ENCODE peak calls at places on chromosomes 12 and 14, in six cellular contexts. O is colonic mucosa; S is RPMI8226; K is NCI-H748 treated with DMSO at 0.1 percent for 48 hours; P is glutamatergic neuron; F is CD8-positive, alpha-beta memory T cell. D is an unnamed sample.

GRCh38 chr14:56896231-56896630 is 86.0 kb upstream of the OTX2 start:
- DNase-seq in O (no peak), S (no peak), K (no peak), P (no peak), F (no peak), D (no peak)

GRCh38 chr12:11580125-11580751 is 69.2 kb upstream of the ETV6 start:
- DNase-seq in O (peak; percentile 24), S (peak; percentile 41), K (no peak), P (no peak), F (no peak), D (no peak)

GRCh38 chr12:53560386-53560785 is 53.1 kb upstream of the NPFF start:
- DNase-seq in O (no peak), S (no peak), K (no peak), P (no peak), F (no peak), D (no peak)

GRCh38 chr12:53684654-53685220 is 8.9 kb upstream of the ATP5MC2 start:
- DNase-seq in O (no peak), S (no peak), K (no peak), P (no peak), F (no peak), D (no peak)

GRCh38 chr14:19906665-19907064 is 13.7 kb upstream of the OR4K5 start:
- DNase-seq in O (no peak), S (no peak), K (no peak), P (no peak), F (no peak), D (no peak)

GRCh38 chr14:21924479-21924878 is 250.9 kb upstream of the OR4E1 start:
- DNase-seq in O (no peak), S (peak; percentile 3), K (no peak), P (no peak), F (peak; percentile 76), D (no peak)

GRCh38 chr14:71143391-71144290 is 236.4 kb downstream of the PCNX1 start:
- DNase-seq in O (no peak), S (no peak), K (no peak), P (no peak), F (peak; percentile 57), D (no peak)

GRCh38 chr12:57236224-57236924 is 6.9 kb downstream of the SHMT2 start:
- DNase-seq in O (no peak), S (no peak), K (no peak), P (peak; percentile 51), F (no peak), D (no peak)

GRCh38 chr12:126663304-126664094 is 1598.3 kb downstream of the AACS start:
- DNase-seq in O (no peak), S (peak; percentile 29), K (peak; percentile 82), P (peak; percentile 23), F (no peak), D (peak; percentile 41)

GRCh38 chr12:7693793-7694192 is 1.8 kb downstream of the GDF3 start:
- DNase-seq in O (no peak), S (no peak), K (no peak), P (no peak), F (no peak), D (no peak)

GRCh38 chr12:60230103-60230502 is 634.3 kb downstream of the SLC16A7 start:
- DNase-seq in O (no peak), S (no peak), K (no peak), P (no peak), F (no peak), D (no peak)

GRCh38 chr14:75303415-75303814 is 24.8 kb downstream of the FOS start:
- DNase-seq in O (peak; percentile 65), S (peak; percentile 66), K (peak; percentile 48), P (peak; percentile 62), F (peak; percentile 58), D (peak; percentile 65)

GRCh38 chr14:97580923-97581495 is 783.8 kb downstream of the VRK1 start:
- DNase-seq in O (no peak), S (no peak), K (no peak), P (peak; percentile 57), F (no peak), D (peak; percentile 17)

GRCh38 chr14:61569783-61570182 is 125.5 kb upstream of the HIF1A start:
- DNase-seq in O (no peak), S (no peak), K (no peak), P (no peak), F (peak; percentile 70), D (no peak)

GRCh38 chr12:89421093-89421835 is 69.0 kb upstream of the DUSP6 start:
- DNase-seq in O (no peak), S (no peak), K (no peak), P (no peak), F (no peak), D (no peak)

GRCh38 chr14:47857646-47858045 is 182.2 kb upstream of the MDGA2 start:
- DNase-seq in O (no peak), S (no peak), K (no peak), P (no peak), F (no peak), D (no peak)

GRCh38 chr12:8078400-8078799 is 3.7 kb upstream of the NECAP1 start:
- DNase-seq in O (no peak), S (peak; percentile 57), K (no peak), P (peak; percentile 22), F (peak; percentile 77), D (peak; percentile 13)

GRCh38 chr12:3098436-3098835 is 21.3 kb downstream of the TSPAN9 start:
- DNase-seq in O (no peak), S (no peak), K (no peak), P (no peak), F (no peak), D (no peak)

GRCh38 chr14:68653108-68653507 is 139.8 kb downstream of the ZFP36L1 start:
- DNase-seq in O (peak; percentile 11), S (no peak), K (no peak), P (no peak), F (no peak), D (no peak)

GRCh38 chr14:59484611-59485174 is 376 bp downstream of the JKAMP start:
- DNase-seq in O (no peak), S (no peak), K (no peak), P (no peak), F (no peak), D (no peak)

GRCh38 chr14:62162998-62163589 is 400.9 kb downstream of the SNAPC1 start:
- DNase-seq in O (no peak), S (peak; percentile 18), K (peak; percentile 73), P (no peak), F (peak; percentile 8), D (peak; percentile 64)

GRCh38 chr14:28766505-28767238 is at the start of gene FOXG1:
- DNase-seq in O (no peak), S (no peak), K (peak; percentile 97), P (peak; percentile 62), F (no peak), D (peak; percentile 99)

GRCh38 chr14:75254901-75255300 is 23.7 kb upstream of the FOS start:
- DNase-seq in O (peak; percentile 71), S (no peak), K (no peak), P (no peak), F (no peak), D (no peak)

GRCh38 chr12:30994274-30994673 is 67.7 kb downstream of the TSPAN11 start:
- DNase-seq in O (no peak), S (no peak), K (no peak), P (peak; percentile 8), F (no peak), D (no peak)

GRCh38 chr14:91349481-91350074 is 68.0 kb downstream of the CCDC88C start:
- DNase-seq in O (no peak), S (peak; percentile 62), K (no peak), P (no peak), F (peak; percentile 61), D (no peak)

GRCh38 chr12:25583545-25583944 is 30.5 kb upstream of the LMNTD1 start:
- DNase-seq in O (no peak), S (no peak), K (no peak), P (no peak), F (no peak), D (no peak)

GRCh38 chr12:48924617-48925217 is 575 bp downstream of the FKBP11 start:
- DNase-seq in O (peak; percentile 61), S (peak; percentile 76), K (peak; percentile 26), P (peak; percentile 66), F (peak; percentile 86), D (peak; percentile 31)

GRCh38 chr12:3040663-3041544 is 36.3 kb upstream of the TSPAN9 start:
- DNase-seq in O (no peak), S (no peak), K (no peak), P (no peak), F (no peak), D (no peak)

GRCh38 chr14:52876311-52876710 is 74.5 kb downstream of the FERMT2 start:
- DNase-seq in O (no peak), S (no peak), K (no peak), P (no peak), F (no peak), D (no peak)

GRCh38 chr12:119468286-119468685 is 125.3 kb upstream of the TMEM233 start:
- DNase-seq in O (no peak), S (no peak), K (no peak), P (no peak), F (no peak), D (no peak)

GRCh38 chr14:74660167-74660566 is 48.1 kb upstream of the LTBP2 start:
- DNase-seq in O (no peak), S (no peak), K (no peak), P (no peak), F (no peak), D (no peak)

GRCh38 chr12:115998119-115998633 is 279.3 kb downstream of the MED13L start:
- DNase-seq in O (no peak), S (peak; percentile 51), K (no peak), P (no peak), F (peak; percentile 31), D (no peak)

GRCh38 chr14:74622257-74622656 is 10.2 kb upstream of the LTBP2 start:
- DNase-seq in O (no peak), S (no peak), K (no peak), P (no peak), F (no peak), D (no peak)

GRCh38 chr12:4191642-4192041 is 81.9 kb upstream of the CCND2 start:
- DNase-seq in O (no peak), S (no peak), K (no peak), P (no peak), F (no peak), D (no peak)